ENCODE peak calls at places on chromosomes 4 and X, in nine cellular contexts. I is Peyer's patch, R is pancreas, J is fibroblast of pulmonary artery, M is brain microvascular endothelial cell, H is IMR-90, S is fibroblast of lung, T is lower lobe of right lung, P is psoas muscle. L is an unnamed sample.

GRCh38 chrX:148365233-148365632 is 135.2 kb upstream of the AFF2 start:
- DNase-seq in I (no peak), R (no peak), J (no peak), M (no peak), H (no peak), S (no peak), T (no peak), P (no peak), L (no peak)

GRCh38 chr4:55509272-55509671 is 37.4 kb downstream of the CLOCK start:
- DNase-seq in I (no peak), R (no peak), J (no peak), M (no peak), H (peak), S (peak), T (no peak), P (no peak), L (no peak)

GRCh38 chr4:149914521-149915115 is 99.0 kb upstream of the IQCM start:
- DNase-seq in I (no peak), R (no peak), J (peak), M (peak), H (peak), S (peak), T (no peak), P (no peak), L (peak)

GRCh38 chrX:19751068-19751467 is 136.3 kb downstream of the SH3KBP1 start:
- DNase-seq in I (no peak), R (no peak), J (peak), M (no peak), H (no peak), S (peak), T (no peak), P (no peak), L (no peak)

GRCh38 chr4:78297075-78297815 is 240.1 kb downstream of the FRAS1 start:
- DNase-seq in I (no peak), R (no peak), J (peak), M (no peak), H (peak), S (peak), T (no peak), P (no peak), L (peak)

GRCh38 chrX:41556958-41557357 is 109.8 kb downstream of the NYX start:
- DNase-seq in I (no peak), R (no peak), J (no peak), M (no peak), H (no peak), S (peak), T (no peak), P (no peak), L (no peak)

GRCh38 chr4:185039508-185040273 is 21.4 kb downstream of the HELT start:
- DNase-seq in I (no peak), R (peak), J (peak), M (peak), H (peak), S (peak), T (peak), P (no peak), L (peak)

GRCh38 chr4:18022572-18023039 is 1.1 kb upstream of the LCORL start:
- DNase-seq in I (no peak), R (no peak), J (peak), M (no peak), H (peak), S (no peak), T (no peak), P (no peak), L (no peak)

GRCh38 chr4:148834804-148835598 is 392.8 kb upstream of the NR3C2 start:
- DNase-seq in I (no peak), R (peak), J (peak), M (no peak), H (peak), S (peak), T (peak), P (no peak), L (peak)

GRCh38 chrX:5870238-5870637 is 358.4 kb downstream of the NLGN4X start:
- DNase-seq in I (no peak), R (no peak), J (no peak), M (no peak), H (no peak), S (peak), T (no peak), P (no peak), L (no peak)

GRCh38 chrX:123878177-123878576 is 18.3 kb downstream of the XIAP start:
- DNase-seq in I (no peak), R (no peak), J (peak), M (no peak), H (peak), S (no peak), T (no peak), P (no peak), L (peak)
- H3K4me3 ChIP-seq in I (no peak), R (no peak), J (no peak), M (no peak), H (no peak), S (no peak), T (no peak), P (no peak), L (no peak)

GRCh38 chr4:2940267-2941137 is 22.7 kb downstream of the NOP14 start:
- DNase-seq in I (peak), R (no peak), J (no peak), M (no peak), H (no peak), S (no peak), T (no peak), P (peak), L (no peak)

GRCh38 chr4:2942037-2942531 is 21.1 kb downstream of the NOP14 start:
- DNase-seq in I (peak), R (no peak), J (no peak), M (no peak), H (no peak), S (no peak), T (no peak), P (no peak), L (no peak)

GRCh38 chr4:2942532-2943363 is 20.5 kb downstream of the NOP14 start:
- DNase-seq in I (peak), R (no peak), J (no peak), M (no peak), H (no peak), S (no peak), T (peak), P (no peak), L (no peak)

GRCh38 chr4:2939383-2940243 is 23.6 kb downstream of the NOP14 start:
- DNase-seq in I (peak), R (peak), J (no peak), M (no peak), H (no peak), S (no peak), T (no peak), P (peak), L (no peak)

GRCh38 chr4:2941138-2942036 is 21.8 kb downstream of the NOP14 start:
- DNase-seq in I (peak), R (no peak), J (no peak), M (no peak), H (no peak), S (no peak), T (no peak), P (peak), L (no peak)
- TF ChIP-seq CTCF in I (no peak), R (no peak), J (no peak), M (no peak), H (no peak), S (no peak), T (no peak), P (no peak), L (no peak)

GRCh38 chrX:98194036-98194435 is 1310.3 kb downstream of the RPA4 start:
- DNase-seq in I (no peak), R (no peak), J (no peak), M (no peak), H (no peak), S (no peak), T (no peak), P (no peak), L (no peak)
- H3K4me3 ChIP-seq in I (no peak), R (no peak), J (no peak), M (no peak), H (no peak), S (no peak), T (no peak), P (no peak), L (no peak)

DNA sequence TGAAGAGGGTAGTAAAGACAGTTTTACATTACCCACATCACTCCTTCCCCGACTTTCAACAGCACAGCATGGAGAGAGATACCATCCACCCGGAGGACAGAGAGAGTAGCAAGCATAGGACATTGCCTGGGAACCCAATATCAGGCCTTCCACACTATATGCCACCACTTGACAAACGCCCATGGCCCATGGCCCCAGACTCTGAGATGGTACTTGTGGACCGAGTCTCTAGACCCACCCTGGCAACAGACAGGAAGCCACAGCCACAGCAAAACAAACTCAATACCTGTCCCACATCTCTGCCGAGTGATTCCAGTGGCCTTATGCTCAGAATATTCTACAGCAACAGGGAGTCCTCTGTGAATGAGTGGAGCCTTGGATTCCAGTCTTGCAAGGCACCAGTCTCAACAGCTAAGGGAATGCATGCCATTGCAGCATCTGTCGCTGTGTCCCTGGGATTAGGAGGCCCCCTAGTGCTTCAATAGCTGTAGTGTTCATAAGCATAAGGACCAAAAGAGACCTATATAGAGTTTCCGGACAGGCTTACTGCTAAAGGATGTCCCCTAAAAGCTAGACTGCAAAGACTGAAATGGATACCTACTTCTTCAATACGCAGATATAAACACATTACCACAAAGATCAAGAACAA is 14.7 kb upstream of the CT55 start:
- DNase-seq in I (no peak), R (peak), J (peak), M (peak), H (peak), S (peak), T (no peak), P (no peak), L (peak)
- TF ChIP-seq CTCF in I (peak), R (peak), J (peak), M (peak), H (peak), S (peak), T (no peak), P (peak), L (peak)

GRCh38 chrX:70481871-70482270 is 37.2 kb downstream of the DLG3 start:
- DNase-seq in I (no peak), R (no peak), J (no peak), M (no peak), H (no peak), S (no peak), T (no peak), P (no peak), L (no peak)

GRCh38 chrX:70480660-70481018 is 36.0 kb downstream of the DLG3 start:
- DNase-seq in I (no peak), R (no peak), J (peak), M (peak), H (no peak), S (peak), T (no peak), P (no peak), L (peak)

GRCh38 chrX:70481424-70481823 is 36.8 kb downstream of the DLG3 start:
- DNase-seq in I (no peak), R (no peak), J (peak), M (no peak), H (no peak), S (no peak), T (no peak), P (no peak), L (peak)

GRCh38 chrX:70482300-70482699 is 37.7 kb downstream of the DLG3 start:
- DNase-seq in I (no peak), R (no peak), J (no peak), M (no peak), H (no peak), S (no peak), T (no peak), P (no peak), L (no peak)

DNA sequence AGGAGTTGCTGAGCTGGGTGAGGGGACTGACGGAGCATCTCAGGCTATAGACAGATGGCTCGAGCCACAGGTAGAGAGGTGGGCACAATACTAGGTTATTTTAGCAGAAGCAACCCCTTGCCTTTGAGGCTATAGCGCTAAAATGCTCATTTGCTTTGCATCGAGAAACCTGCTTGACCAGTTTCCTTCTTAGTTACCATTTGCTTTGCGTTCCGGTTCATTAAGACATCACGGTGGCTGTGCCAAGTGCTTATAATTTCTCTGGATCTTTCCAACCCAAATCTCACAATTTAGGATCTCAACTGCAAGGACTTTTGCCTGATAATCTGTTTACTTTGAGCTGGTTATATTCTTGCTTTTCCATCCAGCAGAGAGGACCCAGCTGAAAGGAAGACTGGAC is 40.8 kb downstream of the DLG3 start:
- DNase-seq in I (no peak), R (no peak), J (no peak), M (no peak), H (no peak), S (no peak), T (no peak), P (no peak), L (no peak)
- H3K4me3 ChIP-seq in I (no peak), R (no peak), J (no peak), M (no peak), H (no peak), S (no peak), T (no peak), P (no peak), L (no peak)

DNA sequence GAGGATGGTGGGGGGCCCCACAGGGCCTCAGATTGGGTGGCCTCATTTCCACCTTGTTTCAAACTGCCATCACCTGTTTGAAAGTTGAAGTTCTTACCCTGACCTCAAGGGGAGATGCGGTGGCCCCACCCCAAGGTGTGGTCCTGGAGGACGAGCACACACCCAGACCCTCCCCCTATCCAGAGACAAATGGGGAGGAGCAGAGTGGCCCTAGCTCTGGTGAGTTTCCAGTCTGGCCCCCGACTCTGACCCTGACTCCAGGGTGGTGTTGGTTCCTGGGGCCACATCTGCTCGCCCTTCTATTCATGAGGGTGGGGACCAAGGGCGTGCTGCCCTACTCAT is 36.3 kb upstream of the ADRA2C start:
- DNase-seq in I (no peak), R (no peak), J (no peak), M (no peak), H (no peak), S (no peak), T (no peak), P (no peak), L (no peak)
- TF ChIP-seq CTCF in I (no peak), R (no peak), J (no peak), M (no peak), H (no peak), S (no peak), T (no peak), P (no peak), L (no peak)